ENCODE peak calls at places on chromosomes 16 and 17, in ten cellular contexts. D is bronchial epithelial cell; J is GM23248; O is stimulated activated CD4-positive, alpha-beta T cell treated with anti-CD3 and anti-CD28 coated beads, Interleukin-2, amount 100 ng/mL, for 48 hours; M is HT1080; C is uterus; Q is mesothelial cell of epicardium; Y is A673; R is non-pigmented ciliary epithelial cell; B is GM10248. E is an unnamed sample.

GRCh38 chr16:69003500-69003899 is 102.0 kb upstream of the HAS3 start:
- DNase-seq in J (no peak), M (no peak), D (no peak), Q (no peak), R (no peak), Y (no peak), O (no peak), C (no peak), B (no peak), E (no peak)

GRCh38 chr17:27623578-27623977 is 7.4 kb upstream of the LGALS9 start:
- DNase-seq in Y (no peak), O (no peak), B (no peak), Q (no peak), C (no peak), M (no peak), D (no peak), J (no peak), R (no peak), E (no peak)

GRCh38 chr17:42392664-42393415 is 4.6 kb upstream of the STAT3 start:
- DNase-seq in D (peak; percentile 58), R (no peak), J (no peak), M (no peak), C (no peak), B (peak; percentile 70), Y (no peak), Q (no peak), O (no peak), E (no peak)

GRCh38 chr16:74186589-74186988 is 110.0 kb upstream of the PSMD7 start:
- DNase-seq in D (no peak), C (no peak), B (no peak), Q (no peak), O (no peak), J (peak; percentile 6), R (peak; percentile 27), Y (peak; percentile 92), M (no peak), E (no peak)

GRCh38 chr16:15879255-15879804 is 9.1 kb downstream of the CEP20 start:
- DNase-seq in R (peak; percentile 76), J (peak; percentile 96), Q (no peak), O (no peak), M (peak; percentile 77), B (no peak), D (peak; percentile 96), Y (peak; percentile 23), C (no peak), E (no peak)

GRCh38 chr16:51374346-51374745 is 223.3 kb upstream of the SALL1 start:
- DNase-seq in Y (peak; percentile 28), J (peak; percentile 88), Q (no peak), D (peak; percentile 22), B (no peak), R (peak; percentile 76), C (no peak), O (no peak), M (peak; percentile 75), E (no peak)

GRCh38 chr16:10877472-10877946 is 507 bp downstream of the CIITA start:
- DNase-seq in B (no peak), D (no peak), Y (no peak), M (no peak), O (no peak), J (no peak), Q (no peak), C (no peak), R (no peak), E (no peak)

GRCh38 chr16:17770104-17770503 is 299.3 kb upstream of the XYLT1 start:
- DNase-seq in R (no peak), M (no peak), O (no peak), J (no peak), D (no peak), Q (no peak), B (no peak), C (no peak), Y (no peak), E (no peak)

GRCh38 chr16:76532188-76532973 is 255.2 kb downstream of the CNTNAP4 start:
- DNase-seq in O (no peak), D (no peak), M (no peak), C (no peak), B (no peak), J (no peak), Y (no peak), Q (no peak), R (no peak), E (no peak)

GRCh38 chr17:17472333-17472920 is 4.4 kb upstream of the MED9 start:
- DNase-seq in O (no peak), Q (no peak), M (no peak), R (no peak), B (no peak), Y (no peak), D (peak; percentile 14), C (no peak), J (no peak), E (no peak)

GRCh38 chr17:56260421-56260820 is 107.1 kb downstream of the ANKFN1 start:
- DNase-seq in R (no peak), D (no peak), M (no peak), Q (no peak), Y (no peak), J (peak; percentile 77), B (no peak), C (no peak), O (no peak), E (no peak)

E was measured in lower lobe of right lung.